ENCODE peak calls at places on chromosomes 4 and X, in eight cellular contexts. One of them, this sample, is unnamed.

GRCh38 chr4:181258569-181258968 is 984.6 kb upstream of the TENM3 start:
- DNase-seq in cardiac fibroblast: no peak
- DNase-seq in T1000: no peak
- DNase-seq in fibroblast of lung: no peak
- DNase-seq in NCI-H226: no peak
- DNase-seq in adipocyte: no peak
- DNase-seq in anterior cingulate cortex: no peak
- DNase-seq in PC-3: no peak
- DNase-seq in this sample: no peak

GRCh38 chr4:123631699-123632098 is 235.1 kb downstream of the SPRY1 start:
- DNase-seq in cardiac fibroblast: peak; percentile 27
- DNase-seq in T1000: no peak
- DNase-seq in fibroblast of lung: peak; percentile 32
- DNase-seq in NCI-H226: peak; percentile 23
- DNase-seq in adipocyte: peak; percentile 20
- DNase-seq in anterior cingulate cortex: no peak
- DNase-seq in PC-3: peak; percentile 62
- DNase-seq in this sample: no peak

GRCh38 chr4:7335363-7336066 is 99.2 kb downstream of the PSAPL1 start:
- DNase-seq in cardiac fibroblast: peak; percentile 41
- DNase-seq in T1000: no peak
- DNase-seq in fibroblast of lung: no peak
- DNase-seq in NCI-H226: no peak
- DNase-seq in adipocyte: peak; percentile 47
- DNase-seq in anterior cingulate cortex: peak; percentile 59
- DNase-seq in PC-3: peak; percentile 58
- DNase-seq in this sample: peak; percentile 64

GRCh38 chrX:72142931-72143709 is 11.4 kb upstream of the RTL5 start:
- DNase-seq in cardiac fibroblast: no peak
- DNase-seq in T1000: no peak
- DNase-seq in fibroblast of lung: no peak
- DNase-seq in NCI-H226: no peak
- DNase-seq in adipocyte: no peak
- DNase-seq in anterior cingulate cortex: no peak
- DNase-seq in PC-3: no peak
- DNase-seq in this sample: no peak

GRCh38 chr4:4430492-4431195 is 43.7 kb downstream of the NSG1 start:
- DNase-seq in cardiac fibroblast: peak; percentile 74
- DNase-seq in T1000: peak; percentile 39
- DNase-seq in fibroblast of lung: peak; percentile 82
- DNase-seq in NCI-H226: peak; percentile 28
- DNase-seq in adipocyte: peak; percentile 67
- DNase-seq in anterior cingulate cortex: peak; percentile 24
- DNase-seq in PC-3: peak; percentile 54
- DNase-seq in this sample: peak; percentile 47

GRCh38 chr4:73224886-73225285 is 33.7 kb downstream of the ANKRD17 start:
- DNase-seq in cardiac fibroblast: no peak
- DNase-seq in T1000: no peak
- DNase-seq in fibroblast of lung: no peak
- DNase-seq in NCI-H226: no peak
- DNase-seq in adipocyte: no peak
- DNase-seq in anterior cingulate cortex: no peak
- DNase-seq in PC-3: no peak
- DNase-seq in this sample: no peak

GRCh38 chr4:70969076-70969475 is 24.4 kb upstream of the DCK start:
- DNase-seq in cardiac fibroblast: no peak
- DNase-seq in T1000: no peak
- DNase-seq in fibroblast of lung: peak; percentile 80
- DNase-seq in NCI-H226: peak; percentile 72
- DNase-seq in adipocyte: peak; percentile 5
- DNase-seq in anterior cingulate cortex: no peak
- DNase-seq in PC-3: no peak
- DNase-seq in this sample: peak; percentile 35

GRCh38 chrX:13533726-13534125 is 35.7 kb upstream of the EGFL6 start:
- DNase-seq in cardiac fibroblast: peak; percentile 27
- DNase-seq in T1000: peak; percentile 9
- DNase-seq in fibroblast of lung: peak; percentile 26
- DNase-seq in NCI-H226: no peak
- DNase-seq in adipocyte: peak; percentile 66
- DNase-seq in anterior cingulate cortex: no peak
- DNase-seq in PC-3: peak; percentile 48
- DNase-seq in this sample: no peak

GRCh38 chr4:112633477-112634235 is 3.1 kb downstream of the ZGRF1 start:
- DNase-seq in cardiac fibroblast: peak; percentile 69
- DNase-seq in T1000: no peak
- DNase-seq in fibroblast of lung: peak; percentile 23
- DNase-seq in NCI-H226: peak; percentile 1
- DNase-seq in adipocyte: peak; percentile 82
- DNase-seq in anterior cingulate cortex: no peak
- DNase-seq in PC-3: peak; percentile 38
- DNase-seq in this sample: peak; percentile 74

GRCh38 chr4:3234171-3235029 is 14.6 kb upstream of the MSANTD1 start:
- DNase-seq in cardiac fibroblast: no peak
- DNase-seq in T1000: no peak
- DNase-seq in fibroblast of lung: no peak
- DNase-seq in NCI-H226: no peak
- DNase-seq in adipocyte: no peak
- DNase-seq in anterior cingulate cortex: no peak
- DNase-seq in PC-3: no peak
- DNase-seq in this sample: no peak

GRCh38 chr4:111579767-111580166 is 565.5 kb upstream of the FAM241A start:
- DNase-seq in cardiac fibroblast: no peak
- DNase-seq in T1000: no peak
- DNase-seq in fibroblast of lung: no peak
- DNase-seq in NCI-H226: no peak
- DNase-seq in adipocyte: no peak
- DNase-seq in anterior cingulate cortex: no peak
- DNase-seq in PC-3: no peak
- DNase-seq in this sample: no peak

GRCh38 chr4:188032170-188032569 is 36.6 kb downstream of the ZFP42 start:
- DNase-seq in cardiac fibroblast: no peak
- DNase-seq in T1000: no peak
- DNase-seq in fibroblast of lung: no peak
- DNase-seq in NCI-H226: no peak
- DNase-seq in adipocyte: no peak
- DNase-seq in anterior cingulate cortex: no peak
- DNase-seq in PC-3: no peak
- DNase-seq in this sample: no peak

GRCh38 chr4:58360354-58361133 is 1250.4 kb upstream of the IGFBP7 start:
- DNase-seq in cardiac fibroblast: no peak
- DNase-seq in T1000: no peak
- DNase-seq in fibroblast of lung: no peak
- DNase-seq in NCI-H226: no peak
- DNase-seq in adipocyte: no peak
- DNase-seq in anterior cingulate cortex: no peak
- DNase-seq in PC-3: no peak
- DNase-seq in this sample: no peak

GRCh38 chr4:156749791-156750403 is 221.7 kb downstream of the PDGFC start:
- DNase-seq in cardiac fibroblast: no peak
- DNase-seq in T1000: no peak
- DNase-seq in fibroblast of lung: peak; percentile 50
- DNase-seq in NCI-H226: no peak
- DNase-seq in adipocyte: peak; percentile 18
- DNase-seq in anterior cingulate cortex: no peak
- DNase-seq in PC-3: no peak
- DNase-seq in this sample: no peak

GRCh38 chr4:7756561-7757355 is 182.9 kb downstream of the AFAP1 start:
- DNase-seq in cardiac fibroblast: no peak
- DNase-seq in T1000: no peak
- DNase-seq in fibroblast of lung: peak; percentile 14
- DNase-seq in NCI-H226: no peak
- DNase-seq in adipocyte: no peak
- DNase-seq in anterior cingulate cortex: no peak
- DNase-seq in PC-3: no peak
- DNase-seq in this sample: no peak

GRCh38 chrX:39755152-39756032 is 342.4 kb downstream of the BCOR start:
- DNase-seq in cardiac fibroblast: peak; percentile 94
- DNase-seq in T1000: peak; percentile 83
- DNase-seq in fibroblast of lung: peak; percentile 96
- DNase-seq in NCI-H226: peak; percentile 89
- DNase-seq in adipocyte: peak; percentile 93
- DNase-seq in anterior cingulate cortex: peak; percentile 34
- DNase-seq in PC-3: peak; percentile 97
- DNase-seq in this sample: no peak

GRCh38 chr4:41611124-41611838 is 73.3 kb downstream of the LIMCH1 start:
- DNase-seq in cardiac fibroblast: no peak
- DNase-seq in T1000: no peak
- DNase-seq in fibroblast of lung: no peak
- DNase-seq in NCI-H226: no peak
- DNase-seq in adipocyte: no peak
- DNase-seq in anterior cingulate cortex: no peak
- DNase-seq in PC-3: peak; percentile 65
- DNase-seq in this sample: no peak

GRCh38 chrX:115259238-115259875 is 25.5 kb upstream of the LRCH2 start:
- DNase-seq in cardiac fibroblast: peak; percentile 2
- DNase-seq in T1000: no peak
- DNase-seq in fibroblast of lung: peak; percentile 4
- DNase-seq in NCI-H226: peak; percentile 25
- DNase-seq in adipocyte: peak; percentile 4
- DNase-seq in anterior cingulate cortex: no peak
- DNase-seq in PC-3: no peak
- DNase-seq in this sample: no peak

This sample was measured in KBM-7.